ENCODE peak calls at places on chromosomes 12 and 14, in nine cellular contexts. D is fibroblast of the aortic adventitia; L is HEK293T; X is anterior cingulate cortex; E is hypothalamus; Z is cerebellum; A is endothelial cell; H is Peyer's patch; V is stimulated activated CD8-positive, alpha-beta memory T cell treated with anti-CD3 and anti-CD28 coated beads, Interleukin-12 subunit alpha, Interleukin-12 subunit beta, amount 100 ng/mL, for 4 hours. W is an unnamed sample.

GRCh38 chr14:48723841-48724495 is 862.2 kb downstream of the RPS29 start:
- DNase-seq in D (no peak), L (no peak), X (no peak), E (no peak), Z (no peak), A (no peak), H (no peak), V (no peak), W (no peak)

GRCh38 chr14:34912182-34912581 is 37.0 kb upstream of the BAZ1A start:
- DNase-seq in D (no peak), L (no peak), X (no peak), E (no peak), Z (no peak), A (no peak), H (no peak), V (no peak), W (no peak)

GRCh38 chr12:13177373-13177772 is 19.2 kb upstream of the EMP1 start:
- DNase-seq in D (no peak), L (no peak), X (no peak), E (no peak), Z (no peak), A (no peak), H (no peak), V (no peak), W (no peak)

GRCh38 chr14:60179296-60179924 is 14.2 kb upstream of the DHRS7 start:
- DNase-seq in D (peak), L (no peak), X (no peak), E (no peak), Z (no peak), A (no peak), H (no peak), V (no peak), W (no peak)

GRCh38 chr12:57610553-57611115 is 601 bp upstream of the ARHGEF25 start:
- DNase-seq in D (no peak), L (no peak), X (no peak), E (no peak), Z (no peak), A (no peak), H (no peak), V (no peak), W (no peak)

GRCh38 chr12:117080707-117081141 is 18.5 kb downstream of the TESC start:
- DNase-seq in D (no peak), L (no peak), X (no peak), E (no peak), Z (no peak), A (no peak), H (no peak), V (no peak), W (no peak)

GRCh38 chr12:118376089-118377004 is at the start of gene SUDS3:
- DNase-seq in D (peak), L (peak), X (peak), E (peak), Z (peak), A (peak), H (peak), V (peak), W (peak)

GRCh38 chr14:88955470-88955869 is 131.0 kb downstream of the TTC8 start:
- DNase-seq in D (no peak), L (no peak), X (peak), E (no peak), Z (peak), A (no peak), H (no peak), V (no peak), W (no peak)

GRCh38 chr14:28776482-28777266 is 10.1 kb downstream of the FOXG1 start:
- DNase-seq in D (no peak), L (no peak), X (no peak), E (no peak), Z (no peak), A (no peak), H (no peak), V (no peak), W (no peak)

GRCh38 chr12:64103821-64104220 is 118.3 kb downstream of the KICS2 start:
- DNase-seq in D (peak), L (no peak), X (no peak), E (no peak), Z (no peak), A (no peak), H (no peak), V (no peak), W (no peak)

GRCh38 chr12:48977290-48978281 is 536 bp upstream of the WNT1 start:
- DNase-seq in D (no peak), L (peak), X (no peak), E (no peak), Z (no peak), A (peak), H (peak), V (peak), W (no peak)

GRCh38 chr14:57382283-57382682 is 8.1 kb upstream of the NAA30 start:
- DNase-seq in D (peak), L (no peak), X (no peak), E (no peak), Z (no peak), A (no peak), H (no peak), V (no peak), W (no peak)

GRCh38 chr12:113322353-113322752 is 12.6 kb downstream of the SLC8B1 start:
- DNase-seq in D (peak), L (no peak), X (no peak), E (no peak), Z (no peak), A (no peak), H (no peak), V (no peak), W (peak)

GRCh38 chr12:42235426-42235825 is 2.6 kb downstream of the YAF2 start:
- DNase-seq in D (no peak), L (no peak), X (no peak), E (no peak), Z (no peak), A (no peak), H (no peak), V (no peak), W (no peak)

GRCh38 chr14:24398943-24399801 is at the start of gene NYNRIN:
- DNase-seq in D (peak), L (peak), X (peak), E (no peak), Z (peak), A (peak), H (peak), V (no peak), W (no peak)

GRCh38 chr12:13101854-13102375 is 1.6 kb downstream of the GSG1 start:
- DNase-seq in D (no peak), L (peak), X (no peak), E (no peak), Z (no peak), A (no peak), H (peak), V (no peak), W (no peak)

GRCh38 chr12:5402009-5402408 is 29.9 kb upstream of the NTF3 start:
- DNase-seq in D (no peak), L (no peak), X (no peak), E (no peak), Z (no peak), A (no peak), H (no peak), V (no peak), W (no peak)

GRCh38 chr12:78204926-78205325 is 374.2 kb downstream of the NAV3 start:
- DNase-seq in D (peak), L (no peak), X (no peak), E (no peak), Z (no peak), A (no peak), H (no peak), V (no peak), W (no peak)

GRCh38 chr14:60093606-60094005 is 1.9 kb downstream of the PCNX4 start:
- DNase-seq in D (peak), L (no peak), X (no peak), E (no peak), Z (no peak), A (no peak), H (no peak), V (no peak), W (no peak)

GRCh38 chr12:27193854-27194544 is 50.1 kb upstream of the STK38L start:
- DNase-seq in D (peak), L (no peak), X (no peak), E (no peak), Z (no peak), A (no peak), H (no peak), V (no peak), W (no peak)

GRCh38 chr14:76958020-76958965 is 70.2 kb downstream of the IRF2BPL start:
- DNase-seq in D (no peak), L (no peak), X (no peak), E (no peak), Z (no peak), A (no peak), H (no peak), V (no peak), W (no peak)

GRCh38 chr12:94262228-94263010 is 114.0 kb downstream of the PLXNC1 start:
- DNase-seq in D (peak), L (no peak), X (peak), E (peak), Z (peak), A (no peak), H (peak), V (peak), W (peak)

GRCh38 chr12:5171701-5172100 is 128.0 kb downstream of the KCNA5 start:
- DNase-seq in D (peak), L (peak), X (peak), E (no peak), Z (peak), A (peak), H (peak), V (no peak), W (no peak)

GRCh38 chr12:106865685-106866084 is 90.0 kb upstream of the TMEM263 start:
- DNase-seq in D (no peak), L (no peak), X (no peak), E (no peak), Z (no peak), A (no peak), H (no peak), V (no peak), W (no peak)

GRCh38 chr12:38664661-38665269 is 240.6 kb downstream of the CPNE8 start:
- DNase-seq in D (peak), L (peak), X (no peak), E (no peak), Z (no peak), A (peak), H (no peak), V (no peak), W (no peak)

GRCh38 chr14:52835122-52835903 is 43.9 kb upstream of the GNPNAT1 start:
- DNase-seq in D (peak), L (peak), X (no peak), E (no peak), Z (no peak), A (no peak), H (no peak), V (no peak), W (no peak)

GRCh38 chr12:41681898-41682297 is 462.8 kb downstream of the GXYLT1 start:
- DNase-seq in D (no peak), L (no peak), X (no peak), E (no peak), Z (peak), A (no peak), H (no peak), V (no peak), W (no peak)

GRCh38 chr12:62754706-62755105 is 180.2 kb downstream of the PPM1H start:
- DNase-seq in D (no peak), L (no peak), X (no peak), E (no peak), Z (no peak), A (no peak), H (no peak), V (no peak), W (no peak)

GRCh38 chr12:81950871-81951270 is 191.7 kb upstream of the PPFIA2 start:
- DNase-seq in D (no peak), L (no peak), X (no peak), E (no peak), Z (no peak), A (no peak), H (no peak), V (no peak), W (no peak)

GRCh38 chr12:55659486-55660385 is 23.0 kb downstream of the OR10P1 start:
- DNase-seq in D (peak), L (no peak), X (no peak), E (no peak), Z (no peak), A (peak), H (no peak), V (no peak), W (no peak)

GRCh38 chr14:63901434-63902085 is 48.8 kb downstream of the SYNE2 start:
- DNase-seq in D (peak), L (no peak), X (no peak), E (no peak), Z (no peak), A (no peak), H (no peak), V (no peak), W (peak)

GRCh38 chr12:59383426-59383822 is 212.4 kb upstream of the SLC16A7 start:
- DNase-seq in D (peak), L (no peak), X (peak), E (no peak), Z (peak), A (no peak), H (no peak), V (no peak), W (no peak)

GRCh38 chr12:57549909-57550627 is at the start of gene KIF5A:
- DNase-seq in D (no peak), L (peak), X (peak), E (peak), Z (peak), A (peak), H (peak), V (peak), W (no peak)

GRCh38 chr12:84913151-84913550 is 552 bp upstream of the SLC6A15 start:
- DNase-seq in D (peak), L (peak), X (no peak), E (no peak), Z (peak), A (peak), H (no peak), V (no peak), W (no peak)